ENCODE peak calls at places on chromosomes 13 and 19, in eight cellular contexts. U, S, V, X, L, K, Z and W are unnamed samples.

GRCh38 chr19:48868196-48868886 is at the start of gene PLEKHA4:
- DNase-seq in K (peak; percentile 41), Z (peak; percentile 57), V (peak; percentile 75), U (no peak), L (no peak), X (peak; percentile 89), S (no peak), W (peak; percentile 89)

GRCh38 chr19:18870531-18871172 is 25.3 kb downstream of the CERS1 start:
- DNase-seq in L (no peak), Z (no peak), S (no peak), U (no peak), V (peak; percentile 37), X (no peak), K (no peak), W (no peak)

GRCh38 chr13:57633950-57634828 is 2.6 kb downstream of the PCDH17 start:
- DNase-seq in S (no peak), K (no peak), U (no peak), L (no peak), X (no peak), Z (no peak), V (no peak), W (peak; percentile 61)

GRCh38 chr19:46841458-46842083 is 9.1 kb downstream of the AP2S1 start:
- DNase-seq in X (peak; percentile 60), U (no peak), V (peak; percentile 74), K (peak; percentile 46), S (no peak), L (peak; percentile 69), Z (no peak), W (no peak)

GRCh38 chr13:99982021-99982740 is 597 bp downstream of the ZIC2 start:
- DNase-seq in S (no peak), Z (no peak), K (peak; percentile 27), L (peak; percentile 51), X (no peak), V (no peak), U (no peak), W (no peak)

GRCh38 chr13:34462843-34463242 is 479.2 kb upstream of the NBEA start:
- DNase-seq in K (no peak), Z (no peak), L (peak; percentile 72), U (no peak), V (no peak), S (no peak), X (no peak), W (no peak)

GRCh38 chr13:94416454-94417080 is 62.9 kb downstream of the DCT start:
- DNase-seq in U (no peak), V (peak; percentile 60), L (peak; percentile 32), K (peak; percentile 3), X (no peak), Z (no peak), S (no peak), W (no peak)

GRCh38 chr19:29708553-29709439 is 6.3 kb downstream of the C19orf12 start:
- DNase-seq in S (no peak), U (no peak), Z (peak; percentile 27), K (no peak), V (peak; percentile 95), X (no peak), L (no peak), W (no peak)

GRCh38 chr13:30618186-30618937 is 642 bp downstream of the USPL1 start:
- DNase-seq in Z (no peak), X (no peak), S (peak; percentile 33), K (peak; percentile 6), U (no peak), L (no peak), V (peak; percentile 62), W (peak; percentile 65)

DNA sequence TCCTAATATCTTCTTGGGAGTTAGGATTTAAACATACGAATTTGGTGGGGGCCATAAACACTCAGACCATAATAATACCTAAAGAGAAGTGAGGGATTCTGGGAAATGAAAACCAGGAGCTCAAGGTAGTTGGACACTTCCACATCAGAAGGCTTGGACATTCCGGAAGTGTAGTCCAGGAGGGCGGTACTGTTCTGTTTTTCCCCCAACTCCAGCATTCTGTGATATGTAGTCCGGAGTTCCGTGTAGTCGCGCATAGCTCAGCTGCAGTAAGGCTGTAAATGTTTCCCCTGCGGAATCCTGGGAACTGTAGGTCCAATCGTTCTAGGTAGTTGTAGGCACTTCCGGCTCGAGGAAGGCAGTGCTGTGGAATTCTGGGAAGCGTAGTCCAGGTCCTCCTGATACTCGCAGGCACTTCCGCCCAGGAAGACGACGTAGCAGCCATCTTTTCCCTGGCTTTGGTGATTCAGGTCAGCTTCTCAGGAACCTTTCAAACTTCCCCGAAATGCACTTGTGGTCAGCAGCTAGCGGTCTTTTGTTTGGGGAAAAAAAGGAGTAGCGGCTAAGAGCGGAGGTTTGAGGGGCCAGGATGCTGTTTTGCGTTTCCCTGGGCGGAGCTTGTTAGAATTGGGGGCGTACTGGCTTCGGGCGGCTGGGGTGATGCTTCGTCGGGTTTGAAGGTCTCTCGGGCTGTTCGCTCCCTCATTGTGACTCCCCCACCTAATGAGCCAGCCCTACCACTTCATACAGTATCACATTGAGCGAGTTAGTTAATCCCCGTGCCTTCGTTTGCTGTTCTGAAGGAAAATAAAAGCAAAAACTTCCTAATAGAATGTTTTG is at the start of gene ZNF226:
- DNase-seq in L (peak; percentile 100), K (peak; percentile 89), V (peak; percentile 95), S (peak; percentile 90), U (peak; percentile 96), X (peak; percentile 79), Z (peak; percentile 70), W (peak; percentile 95)
- TF ChIP-seq POLR2A in L (peak; percentile 41), K (peak; percentile 82), V (peak; percentile 48), S (no peak), U (no peak), X (no peak), Z (peak; percentile 34), W (no peak)

GRCh38 chr19:9914001-9914314 is 22.4 kb downstream of the OLFM2 start:
- DNase-seq in V (no peak), U (no peak), S (no peak), L (no peak), Z (no peak), K (no peak), X (no peak), W (no peak)

GRCh38 chr19:9914315-9915207 is 21.8 kb downstream of the OLFM2 start:
- DNase-seq in L (peak; percentile 84), X (peak; percentile 68), V (peak; percentile 65), Z (no peak), U (peak; percentile 58), S (peak; percentile 55), K (peak; percentile 91), W (peak; percentile 71)

GRCh38 chr19:9917322-9917721 is 19.0 kb downstream of the OLFM2 start:
- DNase-seq in L (peak; percentile 61), V (peak; percentile 50), S (no peak), K (peak; percentile 90), X (no peak), U (no peak), Z (no peak), W (no peak)

GRCh38 chr19:9913237-9914000 is 22.9 kb downstream of the OLFM2 start:
- DNase-seq in S (no peak), K (peak; percentile 46), L (no peak), V (no peak), X (peak; percentile 19), Z (no peak), U (no peak), W (no peak)

GRCh38 chr19:9916719-9917118 is 19.6 kb downstream of the OLFM2 start:
- DNase-seq in V (no peak), L (no peak), U (no peak), S (no peak), Z (no peak), X (no peak), K (no peak), W (no peak)
- TF ChIP-seq POLR2A in V (no peak), L (no peak), U (no peak), S (no peak), Z (no peak), X (no peak), K (no peak), W (no peak)

DNA sequence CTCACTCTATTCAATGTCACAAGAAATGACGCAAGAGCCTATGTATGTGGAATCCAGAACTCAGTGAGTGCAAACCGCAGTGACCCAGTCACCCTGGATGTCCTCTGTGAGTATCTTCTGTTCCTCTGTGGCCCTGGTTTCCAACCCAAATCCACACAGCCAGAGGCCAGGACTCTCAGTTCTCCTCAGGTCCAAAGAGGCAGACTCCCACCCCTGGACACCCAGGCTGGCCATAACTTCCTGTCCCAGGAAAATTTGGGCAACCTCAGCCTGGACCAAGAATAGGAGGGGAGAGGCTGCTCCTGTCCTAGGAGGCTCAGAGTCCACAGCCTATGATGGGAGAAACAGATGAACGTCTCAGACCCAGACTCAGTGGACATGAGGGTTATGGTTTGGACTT is 11.7 kb downstream of the CEACAM5 start:
- DNase-seq in K (no peak), V (no peak), X (no peak), L (no peak), U (no peak), Z (no peak), S (no peak), W (no peak)
- TF ChIP-seq POLR2A in K (no peak), V (no peak), X (no peak), L (no peak), U (no peak), Z (no peak), S (no peak), W (no peak)

GRCh38 chr19:17327654-17328516 is 6.8 kb downstream of the ANO8 start:
- DNase-seq in L (no peak), X (peak; percentile 75), U (peak; percentile 64), S (peak; percentile 77), K (peak; percentile 86), Z (no peak), V (no peak), W (peak; percentile 89)
- TF ChIP-seq POLR2A in L (no peak), X (no peak), U (no peak), S (peak; percentile 50), K (peak; percentile 43), Z (no peak), V (no peak), W (peak; percentile 15)